ENCODE peak calls at places on chromosomes 4 and X, in seven cellular contexts. E is prostate gland, V is brain microvascular endothelial cell, R is SJSA1, I is esophagus muscularis mucosa, M is lower lobe of right lung, X is iPS DF 6.9. Y is an unnamed sample. For H3K36me3, the result is how much of the 10 kb centered on the place peaks cover.

GRCh38 chr4:42904986-42905385 is 12.5 kb downstream of the GRXCR1 start:
- DNase-seq in E (peak), V (no peak), R (no peak), I (no peak), M (no peak), X (no peak), Y (no peak)

GRCh38 chrX:38175140-38175539 is 45.5 kb downstream of the SRPX start:
- DNase-seq in E (peak), V (peak), R (peak), I (no peak), M (no peak), X (peak), Y (no peak)

GRCh38 chrX:149841929-149842328 is 39.1 kb upstream of the MAGEA8 start:
- DNase-seq in E (no peak), V (no peak), R (no peak), I (no peak), M (no peak), X (no peak), Y (no peak)

GRCh38 chrX:140866446-140866845 is 135.9 kb upstream of the SPANXB1 start:
- DNase-seq in E (no peak), V (no peak), R (no peak), I (no peak), M (no peak), X (no peak), Y (no peak)

GRCh38 chr4:43348591-43348990 is 456.1 kb downstream of the GRXCR1 start:
- DNase-seq in E (no peak), V (no peak), R (no peak), I (no peak), M (no peak), X (no peak), Y (no peak)

GRCh38 chr4:10664408-10664807 is 20.2 kb downstream of the CLNK start:
- DNase-seq in E (peak), V (peak), R (peak), I (no peak), M (no peak), X (no peak), Y (no peak)

GRCh38 chrX:147838465-147839131 is 73.1 kb upstream of the FMR1 start:
- DNase-seq in E (no peak), V (no peak), R (no peak), I (no peak), M (no peak), X (no peak), Y (no peak)

GRCh38 chr4:163493643-163494359 is 689 bp upstream of the TMA16 start:
- DNase-seq in E (no peak), V (no peak), R (no peak), I (no peak), M (peak), X (no peak), Y (no peak)

GRCh38 chr4:148634476-148634875 is 192.3 kb upstream of the NR3C2 start:
- DNase-seq in E (no peak), V (peak), R (no peak), I (no peak), M (no peak), X (no peak), Y (no peak)

GRCh38 chr4:40809058-40809457 is 59.3 kb downstream of the NSUN7 start:
- DNase-seq in E (no peak), V (no peak), R (no peak), I (no peak), M (no peak), X (no peak), Y (no peak)

GRCh38 chr4:40811886-40812857 is 62.4 kb downstream of the NSUN7 start:
- DNase-seq in E (no peak), V (no peak), R (no peak), I (no peak), M (peak), X (no peak), Y (no peak)
- H3K27ac ChIP-seq in E (no peak), V (peak), R (no peak), I (no peak), M (peak), X (no peak), Y (no peak)

DNA sequence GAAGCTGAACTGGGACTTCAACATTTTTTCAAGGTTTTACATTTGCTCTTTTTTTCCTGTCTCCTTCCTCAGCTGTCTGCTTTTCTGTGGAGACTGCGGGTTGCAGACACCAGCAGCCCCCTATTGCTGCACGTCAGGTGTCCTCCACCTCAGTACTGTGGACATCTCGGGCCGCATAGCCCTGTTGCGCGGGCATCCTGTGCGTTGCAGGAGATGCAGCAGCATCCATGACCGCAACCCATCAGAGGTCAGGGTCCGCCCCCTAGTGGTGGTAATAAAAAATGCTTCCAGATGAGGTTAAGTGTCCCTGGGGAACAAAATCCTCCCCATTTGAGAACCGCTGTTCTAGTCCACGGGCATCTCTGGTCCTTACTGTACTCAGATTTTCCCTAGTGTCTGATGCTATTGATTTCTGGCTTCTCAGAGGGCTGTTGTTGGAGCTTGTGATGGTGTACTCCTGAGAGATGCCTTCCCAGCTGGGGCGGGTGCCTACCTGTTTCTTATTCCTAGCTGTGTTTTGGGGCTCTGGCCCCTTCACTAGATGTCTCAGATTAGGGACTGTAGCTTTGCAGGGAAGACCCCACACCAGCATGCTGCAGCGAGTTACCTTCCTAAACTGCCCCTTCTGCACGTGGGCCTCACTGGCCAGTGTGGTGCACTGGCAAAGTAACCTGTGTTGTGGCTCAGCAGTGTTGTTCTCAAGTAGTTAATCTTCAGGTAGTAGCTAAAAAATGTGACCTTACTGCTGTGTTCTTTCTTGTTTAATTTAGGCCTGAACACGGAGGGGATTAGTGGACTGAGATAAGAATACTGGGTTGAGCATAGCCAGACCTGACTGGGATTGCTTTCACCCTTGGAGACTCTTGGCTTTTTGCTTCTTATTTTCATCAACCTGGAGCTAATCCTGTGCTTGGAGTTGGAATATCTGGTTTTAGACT is 28.2 kb downstream of the NSD2 start:
- DNase-seq in E (peak), V (peak), R (peak), I (peak), M (peak), X (peak), Y (peak)
- H3K36me3 ChIP-seq in E (under half), V (under half), R (under half), I (under half), M (under half), X (under half), Y (under half)

GRCh38 chr4:107708225-107708624 is 11.8 kb downstream of the PAPSS1 start:
- DNase-seq in E (peak), V (no peak), R (no peak), I (no peak), M (no peak), X (no peak), Y (no peak)

GRCh38 chr4:107709916-107710315 is 10.1 kb downstream of the PAPSS1 start:
- DNase-seq in E (no peak), V (no peak), R (no peak), I (no peak), M (no peak), X (no peak), Y (no peak)

GRCh38 chr4:107711831-107712230 is 8.2 kb downstream of the PAPSS1 start:
- DNase-seq in E (no peak), V (no peak), R (no peak), I (no peak), M (no peak), X (no peak), Y (no peak)

GRCh38 chr4:107712236-107712635 is 7.8 kb downstream of the PAPSS1 start:
- DNase-seq in E (no peak), V (no peak), R (no peak), I (no peak), M (no peak), X (no peak), Y (no peak)

DNA sequence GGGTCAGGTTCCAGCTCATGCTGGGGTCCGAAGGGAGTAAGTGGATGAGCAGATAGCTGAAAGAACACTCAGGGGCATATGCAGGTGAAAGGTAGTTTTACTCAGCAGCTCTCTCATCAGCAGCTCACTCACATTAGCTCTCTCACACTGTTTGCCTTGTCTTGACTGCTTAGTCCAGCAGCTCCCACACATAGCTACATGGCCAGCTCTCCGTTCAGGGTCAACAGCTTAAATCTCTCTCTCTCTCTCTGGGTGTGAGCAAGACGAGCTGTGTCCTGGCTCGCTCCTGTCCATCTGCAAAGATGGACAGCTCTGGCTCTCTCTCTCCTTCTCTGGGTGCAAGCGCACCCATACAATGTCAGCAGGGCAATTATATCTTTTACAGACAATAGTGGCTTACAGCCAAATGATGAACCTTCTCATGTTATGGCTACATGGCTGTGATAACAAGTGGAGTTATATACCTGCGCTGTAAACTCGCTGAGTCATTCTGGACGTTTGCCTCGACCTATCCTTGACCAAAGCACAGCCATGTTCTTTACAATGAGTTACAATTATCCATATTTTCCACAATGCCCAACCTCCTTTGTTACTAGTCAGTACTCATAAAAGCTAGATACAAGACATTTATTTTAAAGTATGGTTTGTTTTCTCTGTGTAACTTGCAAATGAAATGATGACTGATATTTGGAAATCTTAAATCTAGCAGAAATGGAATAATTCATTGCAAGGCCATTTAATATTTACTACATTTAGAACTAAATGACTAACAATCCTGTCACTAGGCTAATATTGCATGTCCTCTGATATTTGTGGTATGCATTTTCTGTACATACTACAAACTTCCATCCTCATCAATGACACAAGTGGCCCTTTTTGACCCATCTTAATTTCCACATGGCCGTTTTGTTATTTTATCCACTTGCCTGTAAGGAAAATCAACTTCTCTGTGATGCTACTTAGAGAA is 9.3 kb downstream of the PAPSS1 start:
- DNase-seq in E (no peak), V (no peak), R (no peak), I (no peak), M (no peak), X (no peak), Y (no peak)
- H3K27ac ChIP-seq in E (no peak), V (no peak), R (no peak), I (no peak), M (no peak), X (no peak), Y (no peak)

GRCh38 chrX:130002541-130002940 is 20.1 kb downstream of the BCORL1 start:
- DNase-seq in E (no peak), V (no peak), R (no peak), I (no peak), M (no peak), X (no peak), Y (no peak)

GRCh38 chrX:130001893-130002292 is 19.5 kb downstream of the BCORL1 start:
- DNase-seq in E (no peak), V (no peak), R (no peak), I (no peak), M (no peak), X (no peak), Y (no peak)

GRCh38 chrX:130009658-130010223 is 27.3 kb downstream of the BCORL1 start:
- DNase-seq in E (no peak), V (no peak), R (no peak), I (no peak), M (no peak), X (no peak), Y (no peak)

GRCh38 chrX:130005408-130005807 is 23.0 kb downstream of the BCORL1 start:
- DNase-seq in E (no peak), V (no peak), R (no peak), I (no peak), M (no peak), X (no peak), Y (no peak)
- H3K36me3 ChIP-seq in E (under half), V (under half), R (under half), I (under half), M (under half), X (under half), Y (under half)

GRCh38 chrX:132858018-132858417 is 100.4 kb downstream of the HS6ST2 start:
- DNase-seq in E (no peak), V (peak), R (no peak), I (no peak), M (no peak), X (no peak), Y (no peak)

GRCh38 chrX:132855760-132856341 is 102.6 kb downstream of the HS6ST2 start:
- DNase-seq in E (no peak), V (no peak), R (no peak), I (no peak), M (no peak), X (no peak), Y (no peak)

GRCh38 chrX:132860200-132860599 is 98.2 kb downstream of the HS6ST2 start:
- DNase-seq in E (no peak), V (no peak), R (no peak), I (no peak), M (no peak), X (no peak), Y (no peak)

GRCh38 chrX:132861076-132861475 is 97.4 kb downstream of the HS6ST2 start:
- DNase-seq in E (no peak), V (no peak), R (no peak), I (no peak), M (no peak), X (no peak), Y (no peak)
- H3K27ac ChIP-seq in E (no peak), V (no peak), R (no peak), I (no peak), M (no peak), X (no peak), Y (no peak)

Y was measured in CD8-positive, alpha-beta memory T cell.